ENCODE peak calls at places on chromosomes 16 and 17, in five cellular contexts. Y, F, S, D and U are unnamed samples. For H3K36me3, the result is how much of the 10 kb centered on the place peaks cover.

GRCh38 chr17:56851008-56851407 is 17.1 kb downstream of the DGKE start:
- DNase-seq in D (no peak), Y (no peak), S (no peak), F (no peak), U (no peak)

GRCh38 chr17:4249452-4250029 is 14.2 kb downstream of the ANKFY1 start:
- DNase-seq in S (peak), Y (no peak), D (peak), F (peak), U (peak)

GRCh38 chr16:86732621-86733297 is 154.4 kb downstream of the FOXL1 start:
- DNase-seq in D (peak), S (peak), F (no peak), Y (no peak), U (no peak)

GRCh38 chr17:66152756-66153155 is 39.2 kb downstream of the CEP112 start:
- DNase-seq in D (peak), S (no peak), Y (no peak), F (no peak), U (no peak)

GRCh38 chr16:67529639-67530012 is 997 bp downstream of the RIPOR1 start:
- DNase-seq in S (peak), D (peak), Y (no peak), F (peak), U (peak)

GRCh38 chr16:51151435-51151950 is 423 bp upstream of the SALL1 start:
- DNase-seq in Y (no peak), S (peak), F (peak), D (peak), U (no peak)

GRCh38 chr17:35588196-35588920 is 1.2 kb downstream of the AP2B1 start:
- DNase-seq in Y (no peak), F (peak), D (peak), S (no peak), U (no peak)

GRCh38 chr17:57475786-57476185 is 219.5 kb downstream of the MSI2 start:
- DNase-seq in S (peak), D (no peak), Y (no peak), F (peak), U (no peak)

GRCh38 chr17:73194514-73195222 is 1.8 kb downstream of the COG1 start:
- DNase-seq in F (peak), Y (no peak), D (peak), S (no peak), U (no peak)

GRCh38 chr16:65618931-65619330 is 497.1 kb upstream of the CDH11 start:
- DNase-seq in S (no peak), D (no peak), F (no peak), Y (no peak), U (no peak)

GRCh38 chr16:26644912-26645543 is 421.7 kb upstream of the C16orf82 start:
- DNase-seq in S (no peak), D (no peak), F (peak), Y (no peak), U (peak)

GRCh38 chr17:42554250-42555121 is 1.8 kb downstream of the HSD17B1 start:
- DNase-seq in F (peak), D (peak), Y (no peak), S (peak), U (peak)

GRCh38 chr17:50270430-50271172 is 3.7 kb upstream of the TMEM92 start:
- DNase-seq in F (peak), S (peak), D (peak), Y (no peak), U (no peak)

GRCh38 chr17:82392209-82392920 is 20.8 kb downstream of the UTS2R start:
- DNase-seq in D (no peak), F (peak), S (no peak), Y (no peak), U (no peak)

GRCh38 chr16:16992986-16993783 is 477.6 kb downstream of the XYLT1 start:
- DNase-seq in S (peak), Y (peak), F (no peak), D (no peak), U (peak)

GRCh38 chr16:6643083-6643686 is 689.5 kb upstream of the RBFOX1 start:
- DNase-seq in D (peak), F (no peak), Y (peak), S (peak), U (peak)

GRCh38 chr17:72534265-72534664 is 413.4 kb downstream of the SOX9 start:
- DNase-seq in D (no peak), Y (no peak), S (no peak), F (no peak), U (no peak)

GRCh38 chr16:24524855-24525652 is 14.3 kb upstream of the RBBP6 start:
- DNase-seq in S (no peak), F (no peak), D (no peak), Y (no peak), U (no peak)

GRCh38 chr17:5184284-5184683 is 7.4 kb downstream of the ZNF594 start:
- DNase-seq in F (no peak), D (no peak), Y (no peak), S (no peak), U (no peak)

GRCh38 chr17:48546924-48547838 is 2.3 kb upstream of the HOXB2 start:
- DNase-seq in F (no peak), S (no peak), Y (no peak), D (peak), U (no peak)

GRCh38 chr17:14552311-14552710 is 251.4 kb downstream of the HS3ST3B1 start:
- DNase-seq in S (no peak), Y (no peak), F (no peak), D (no peak), U (no peak)

GRCh38 chr17:7466644-7467341 is 12.6 kb downstream of the ZBTB4 start:
- DNase-seq in Y (no peak), S (no peak), D (peak), F (peak), U (no peak)

GRCh38 chr17:10772425-10773380 is 31.2 kb downstream of the TMEM238L start:
- DNase-seq in Y (no peak), S (peak), D (no peak), F (no peak), U (peak)

GRCh38 chr16:27244363-27244755 is 24.2 kb downstream of the NSMCE1 start:
- DNase-seq in F (no peak), S (no peak), D (no peak), Y (no peak), U (no peak)

GRCh38 chr17:6868579-6868978 is 37.0 kb upstream of the TEKT1 start:
- DNase-seq in Y (no peak), D (peak), S (no peak), F (no peak), U (no peak)

GRCh38 chr17:38605230-38605851 is 411 bp downstream of the SRCIN1 start:
- DNase-seq in Y (no peak), F (peak), S (peak), D (no peak), U (no peak)

GRCh38 chr16:28010671-28011070 is 52.8 kb downstream of the GSG1L start:
- DNase-seq in F (peak), D (no peak), Y (no peak), S (no peak), U (no peak)

GRCh38 chr17:48841395-48841831 is 10.6 kb downstream of the CALCOCO2 start:
- DNase-seq in Y (peak), D (peak), F (no peak), S (no peak), U (peak)

GRCh38 chr17:43453331-43453812 is 30.4 kb upstream of the DHX8 start:
- DNase-seq in F (peak), D (no peak), S (peak), Y (no peak), U (no peak)

GRCh38 chr16:75714661-75715060 is 11.6 kb downstream of the CPHXL start:
- DNase-seq in D (no peak), S (no peak), Y (no peak), F (no peak), U (no peak)

GRCh38 chr17:17120294-17120693 is 78.0 kb downstream of the MPRIP start:
- DNase-seq in F (peak), Y (no peak), S (no peak), D (no peak), U (no peak)

GRCh38 chr17:45386180-45386579 is 46.5 kb downstream of the ARHGAP27 start:
- DNase-seq in D (no peak), Y (no peak), F (no peak), S (no peak), U (no peak)

GRCh38 chr17:788551-788950 is 6.4 kb downstream of the MRM3 start:
- DNase-seq in S (no peak), Y (no peak), F (no peak), D (no peak), U (no peak)

GRCh38 chr16:56295059-56295673 is 103.9 kb downstream of the GNAO1 start:
- DNase-seq in Y (no peak), D (no peak), F (no peak), S (no peak), U (no peak)

GRCh38 chr17:72887917-72888316 is 204.6 kb downstream of the SLC39A11 start:
- DNase-seq in S (no peak), Y (no peak), F (no peak), D (no peak), U (no peak)

GRCh38 chr16:3249451-3249850 is 7.0 kb downstream of the MEFV start:
- DNase-seq in S (no peak), D (no peak), Y (no peak), F (no peak), U (no peak)

GRCh38 chr16:3249020-3249419 is 7.4 kb downstream of the MEFV start:
- DNase-seq in F (no peak), Y (no peak), S (no peak), D (no peak), U (no peak)

GRCh38 chr16:3246002-3246401 is 10.4 kb downstream of the MEFV start:
- DNase-seq in F (no peak), D (no peak), S (no peak), Y (no peak), U (no peak)

GRCh38 chr16:3248596-3248995 is 7.8 kb downstream of the MEFV start:
- DNase-seq in Y (no peak), F (no peak), D (no peak), S (no peak), U (no peak)

GRCh38 chr16:3246876-3247275 is 9.6 kb downstream of the MEFV start:
- DNase-seq in D (no peak), S (no peak), F (no peak), Y (no peak), U (no peak)
- TF ChIP-seq CTCF in D (no peak), S (no peak), F (no peak), Y (no peak), U (no peak)

DNA sequence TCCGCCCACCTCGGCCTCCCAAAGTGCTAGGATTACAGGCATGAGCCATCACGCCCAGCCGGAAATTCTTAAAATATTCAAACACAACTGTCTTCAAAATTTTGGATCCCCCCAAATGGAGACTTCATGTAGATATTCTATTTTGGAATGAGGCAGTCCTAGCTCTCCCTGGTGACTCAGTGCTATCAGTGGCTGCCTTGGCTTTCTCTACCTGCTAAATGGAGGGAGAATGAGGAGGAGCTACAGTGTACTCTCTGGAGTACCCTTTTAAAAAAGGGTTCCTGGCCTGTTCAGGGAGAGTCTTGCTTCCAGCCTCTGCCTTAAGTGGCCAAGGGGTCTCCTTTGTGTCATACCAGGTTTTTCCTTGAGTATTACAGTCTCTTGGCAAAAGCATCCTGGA is 10.8 kb downstream of the ALKBH5 start:
- DNase-seq in D (no peak), F (no peak), Y (no peak), S (no peak), U (no peak)
- H3K36me3 ChIP-seq in D (under half), F (half or more), Y (under half), S (under half), U (half or more)

DNA sequence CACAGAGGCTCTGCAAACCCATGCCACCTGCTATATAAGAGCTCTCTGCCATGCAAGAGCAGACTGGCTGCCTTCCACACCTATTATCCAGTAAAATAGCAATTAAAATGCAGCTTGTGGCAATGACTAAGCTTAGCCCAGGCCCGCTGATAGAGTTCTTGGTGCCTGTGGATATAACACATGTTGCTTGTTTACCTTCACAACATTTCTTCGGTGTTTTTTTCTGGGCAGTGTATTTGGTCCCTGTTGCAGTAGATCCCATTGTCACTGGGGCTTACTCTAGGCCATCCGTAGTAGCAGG is 63.5 kb downstream of the SPECC1 start:
- DNase-seq in D (no peak), Y (no peak), S (no peak), F (no peak), U (no peak)
- H3K4me2 ChIP-seq in D (no peak), Y (peak), S (no peak), F (no peak), U (no peak)

DNA sequence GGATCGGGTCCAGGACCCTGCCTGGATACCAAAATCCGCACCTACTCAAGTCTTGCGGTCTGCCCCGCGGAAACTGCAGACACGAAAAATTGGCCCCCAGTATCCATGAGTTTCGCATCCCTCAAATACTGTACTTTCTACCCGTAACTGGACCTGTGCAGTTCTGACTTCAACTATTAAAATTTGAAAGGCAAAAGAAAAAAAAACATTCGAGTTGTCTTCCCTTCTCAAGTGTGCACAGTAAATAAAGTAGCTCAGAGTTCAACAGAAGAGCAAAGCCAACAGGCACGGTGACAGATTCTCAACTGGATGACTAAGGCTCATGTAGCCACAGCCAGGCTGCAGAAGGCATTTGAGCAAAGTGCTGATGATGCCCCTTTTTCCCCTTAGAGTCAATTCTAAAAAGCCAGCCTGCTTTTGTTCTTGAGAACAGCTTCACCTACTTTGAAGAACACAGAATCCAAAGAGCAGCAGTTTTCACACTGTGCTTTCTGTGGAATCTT is 32.5 kb downstream of the MARF1 start:
- DNase-seq in S (no peak), F (no peak), Y (no peak), D (peak), U (no peak)
- TF ChIP-seq CTCF in S (no peak), F (no peak), Y (no peak), D (no peak), U (no peak)

GRCh38 chr17:76341301-76341700 is 12.4 kb downstream of the PRPSAP1 start:
- DNase-seq in F (no peak), Y (no peak), D (no peak), S (no peak), U (no peak)

GRCh38 chr17:76350463-76350862 is 3.3 kb downstream of the PRPSAP1 start:
- DNase-seq in D (no peak), S (no peak), F (no peak), Y (no peak), U (no peak)

GRCh38 chr17:76343106-76343505 is 10.6 kb downstream of the PRPSAP1 start:
- DNase-seq in D (no peak), S (no peak), Y (no peak), F (no peak), U (no peak)

DNA sequence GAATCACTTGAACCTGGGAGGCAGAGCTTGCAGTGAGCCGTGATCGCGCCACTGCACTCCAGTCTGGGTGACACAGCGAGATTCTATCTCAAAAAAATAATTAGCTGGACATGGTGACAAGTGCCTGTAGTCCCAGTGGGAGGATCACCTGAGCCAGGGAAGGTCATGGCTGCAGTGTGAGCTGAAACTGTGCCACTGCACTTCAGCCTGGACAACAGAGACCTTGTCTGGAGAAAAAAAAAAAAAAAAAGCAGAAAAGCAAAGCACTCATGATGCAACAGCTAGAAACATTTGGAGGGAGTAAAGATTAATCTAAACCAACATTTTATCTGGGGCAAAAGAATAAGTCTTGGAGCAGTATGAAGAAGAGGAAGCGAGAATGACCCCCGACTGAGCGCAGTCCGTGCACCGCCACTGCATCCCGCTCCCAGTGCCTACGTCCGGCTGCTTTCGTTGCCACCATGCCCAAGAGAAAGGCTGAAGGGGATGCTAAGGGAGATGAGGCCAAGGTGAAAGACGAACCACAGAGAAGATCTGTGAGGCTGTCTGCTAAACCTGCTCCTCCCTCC is 8.3 kb downstream of the PRPSAP1 start:
- DNase-seq in D (no peak), S (no peak), F (peak), Y (no peak), U (no peak)
- H3K36me3 ChIP-seq in D (under half), S (under half), F (under half), Y (under half), U (half or more)

GRCh38 chr16:72537684-72538083 is 365.7 kb upstream of the PMFBP1 start:
- DNase-seq in D (peak), F (peak), S (no peak), Y (no peak), U (no peak)
- H3K4me2 ChIP-seq in D (no peak), F (peak), S (no peak), Y (no peak), U (no peak)